ENCODE peak calls at places on chromosomes 3 and 15, in six cellular contexts. P is GM10248; C is activated CD4-positive, alpha-beta T cell treated with anti-CD3 and anti-CD28 coated beads for 1 hour; X is substantia nigra; Z is NCI-H1417; L is heart right ventricle. E is an unnamed sample.

GRCh38 chr3:186669378-186670084 is 3.7 kb downstream of the HRG start:
- DNase-seq in P (no peak), C (no peak), X (no peak), Z (no peak), L (no peak), E (no peak)

GRCh38 chr3:112132975-112133448 is at the start of gene GCSAM:
- DNase-seq in P (peak), C (peak), X (peak), Z (no peak), L (peak), E (no peak)

GRCh38 chr15:44492672-44493071 is 44.3 kb upstream of the EIF3J start:
- DNase-seq in P (no peak), C (no peak), X (no peak), Z (no peak), L (no peak), E (no peak)

GRCh38 chr3:112519424-112520001 is 20.2 kb upstream of the BTLA start:
- DNase-seq in P (peak), C (no peak), X (no peak), Z (peak), L (peak), E (no peak)

GRCh38 chr15:78638658-78639314 is 2.2 kb downstream of the CHRNB4 start:
- DNase-seq in P (peak), C (no peak), X (peak), Z (peak), L (peak), E (peak)

GRCh38 chr15:49686626-49687025 is 65.8 kb downstream of the DTWD1 start:
- DNase-seq in P (no peak), C (no peak), X (no peak), Z (no peak), L (no peak), E (no peak)

GRCh38 chr15:69813881-69814280 is 283.8 kb downstream of the TLE3 start:
- DNase-seq in P (no peak), C (no peak), X (no peak), Z (no peak), L (no peak), E (no peak)

GRCh38 chr15:82919231-82919886 is 33.2 kb downstream of the HOMER2 start:
- DNase-seq in P (no peak), C (no peak), X (no peak), Z (peak), L (peak), E (no peak)

GRCh38 chr3:100825574-100825973 is 116.3 kb downstream of the TFG start:
- DNase-seq in P (no peak), C (no peak), X (no peak), Z (peak), L (no peak), E (no peak)

GRCh38 chr3:172676208-172676920 is 34.5 kb downstream of the NCEH1 start:
- DNase-seq in P (no peak), C (no peak), X (no peak), Z (no peak), L (peak), E (no peak)

GRCh38 chr15:68614621-68615035 is 35.8 kb downstream of the CORO2B start:
- DNase-seq in P (no peak), C (no peak), X (peak), Z (no peak), L (peak), E (peak)

GRCh38 chr3:142276780-142277179 is 51.4 kb upstream of the GK5 start:
- DNase-seq in P (no peak), C (no peak), X (no peak), Z (no peak), L (no peak), E (no peak)

GRCh38 chr3:172846706-172847105 is 96.2 kb downstream of the ECT2 start:
- DNase-seq in P (no peak), C (no peak), X (no peak), Z (no peak), L (no peak), E (no peak)

GRCh38 chr3:106428565-106428994 is 559.8 kb upstream of the CBLB start:
- DNase-seq in P (no peak), C (no peak), X (no peak), Z (no peak), L (no peak), E (peak)

GRCh38 chr3:152969557-152970300 is 134.8 kb downstream of the P2RY1 start:
- DNase-seq in P (no peak), C (no peak), X (no peak), Z (no peak), L (no peak), E (no peak)

GRCh38 chr3:129626744-129627349 is 20.4 kb upstream of the PLXND1 start:
- DNase-seq in P (peak), C (no peak), X (peak), Z (peak), L (peak), E (peak)

GRCh38 chr3:184229424-184230080 is at the start of gene VWA5B2:
- DNase-seq in P (peak), C (peak), X (peak), Z (peak), L (peak), E (peak)

GRCh38 chr3:160904691-160905090 is 148.7 kb downstream of the PPM1L start:
- DNase-seq in P (no peak), C (no peak), X (no peak), Z (no peak), L (no peak), E (no peak)

GRCh38 chr15:91140561-91140960 is 40.5 kb downstream of the SV2B start:
- DNase-seq in P (no peak), C (no peak), X (no peak), Z (no peak), L (no peak), E (no peak)

GRCh38 chr3:70982700-70983140 is 600.8 kb downstream of the FOXP1 start:
- DNase-seq in P (no peak), C (no peak), X (peak), Z (no peak), L (peak), E (peak)

GRCh38 chr15:67108122-67108871 is 42.9 kb downstream of the SMAD3 start:
- DNase-seq in P (no peak), C (no peak), X (no peak), Z (no peak), L (no peak), E (no peak)

GRCh38 chr3:138260636-138261035 is 69.0 kb downstream of the NME9 start:
- DNase-seq in P (no peak), C (no peak), X (no peak), Z (no peak), L (no peak), E (no peak)

GRCh38 chr3:12303532-12303931 is 14.7 kb downstream of the PPARG start:
- DNase-seq in P (no peak), C (no peak), X (no peak), Z (no peak), L (no peak), E (no peak)

GRCh38 chr3:38730281-38730680 is 80.8 kb upstream of the SCN5A start:
- DNase-seq in P (no peak), C (no peak), X (no peak), Z (no peak), L (no peak), E (no peak)

E was measured in islet precursor cell.